ENCODE peak calls at places on chromosomes 3 and 15, in six cellular contexts. D, M, C, A, T and S are unnamed samples.

GRCh38 chr3:30826381-30827061 is 67.9 kb downstream of the GADL1 start:
- DNase-seq in D (no peak), M (no peak), C (no peak), A (no peak), T (no peak), S (no peak)

GRCh38 chr3:108130705-108131104 is 39.9 kb upstream of the CD47 start:
- DNase-seq in D (no peak), M (no peak), C (no peak), A (no peak), T (no peak), S (no peak)

GRCh38 chr15:28913171-28913765 is 27.5 kb downstream of the APBA2 start:
- DNase-seq in D (no peak), M (no peak), C (no peak), A (no peak), T (no peak), S (no peak)

GRCh38 chr3:125403789-125404188 is 28.7 kb upstream of the ZNF148 start:
- DNase-seq in D (no peak), M (no peak), C (no peak), A (no peak), T (no peak), S (no peak)

GRCh38 chr3:159499031-159499793 is 489.4 kb upstream of the IL12A start:
- DNase-seq in D (no peak), M (no peak), C (no peak), A (no peak), T (no peak), S (no peak)

GRCh38 chr15:51332211-51333147 is 5.9 kb downstream of the CYP19A1 start:
- DNase-seq in D (no peak), M (no peak), C (no peak), A (no peak), T (no peak), S (no peak)

GRCh38 chr3:172449468-172450149 is 1.4 kb upstream of the GHSR start:
- DNase-seq in D (no peak), M (peak; percentile 23), C (no peak), A (no peak), T (peak; percentile 4), S (no peak)

GRCh38 chr15:90154861-90155626 is 46.1 kb upstream of the SEMA4B start:
- DNase-seq in D (no peak), M (peak; percentile 42), C (no peak), A (peak; percentile 80), T (no peak), S (no peak)

GRCh38 chr3:72523409-72524172 is 324.7 kb downstream of the SHQ1 start:
- DNase-seq in D (peak; percentile 74), M (no peak), C (no peak), A (no peak), T (no peak), S (no peak)

GRCh38 chr3:72448375-72448823 is 399.8 kb downstream of the SHQ1 start:
- DNase-seq in D (no peak), M (no peak), C (no peak), A (peak; percentile 31), T (no peak), S (no peak)

GRCh38 chr3:58536501-58537411 is at the start of gene ACOX2:
- DNase-seq in D (no peak), M (peak; percentile 2), C (no peak), A (no peak), T (no peak), S (no peak)

GRCh38 chr3:97102641-97103040 is 288.2 kb downstream of the EPHA6 start:
- DNase-seq in D (no peak), M (no peak), C (no peak), A (no peak), T (no peak), S (no peak)

GRCh38 chr3:88188436-88188835 is 38.7 kb downstream of the C3orf38 start:
- DNase-seq in D (no peak), M (peak; percentile 4), C (no peak), A (peak; percentile 21), T (no peak), S (no peak)

GRCh38 chr15:64813075-64813474 is 12.4 kb downstream of the PIF1 start:
- DNase-seq in D (no peak), M (no peak), C (no peak), A (peak; percentile 84), T (peak; percentile 35), S (no peak)

GRCh38 chr3:132803889-132804288 is 81.7 kb upstream of the NPHP3 start:
- DNase-seq in D (no peak), M (no peak), C (peak; percentile 15), A (no peak), T (no peak), S (no peak)

GRCh38 chr3:11373645-11374044 is 101.4 kb downstream of the ATG7 start:
- DNase-seq in D (no peak), M (no peak), C (no peak), A (no peak), T (no peak), S (no peak)

GRCh38 chr15:67079361-67079760 is 14.0 kb downstream of the SMAD3 start:
- DNase-seq in D (no peak), M (no peak), C (no peak), A (no peak), T (no peak), S (no peak)

GRCh38 chr15:75675579-75676404 is 28.1 kb downstream of the SNX33 start:
- DNase-seq in D (no peak), M (no peak), C (no peak), A (no peak), T (no peak), S (no peak)
- TF ChIP-seq POLR2AphosphoS5 in D (no peak), M (no peak), C (no peak), A (no peak), T (no peak), S (no peak)

DNA sequence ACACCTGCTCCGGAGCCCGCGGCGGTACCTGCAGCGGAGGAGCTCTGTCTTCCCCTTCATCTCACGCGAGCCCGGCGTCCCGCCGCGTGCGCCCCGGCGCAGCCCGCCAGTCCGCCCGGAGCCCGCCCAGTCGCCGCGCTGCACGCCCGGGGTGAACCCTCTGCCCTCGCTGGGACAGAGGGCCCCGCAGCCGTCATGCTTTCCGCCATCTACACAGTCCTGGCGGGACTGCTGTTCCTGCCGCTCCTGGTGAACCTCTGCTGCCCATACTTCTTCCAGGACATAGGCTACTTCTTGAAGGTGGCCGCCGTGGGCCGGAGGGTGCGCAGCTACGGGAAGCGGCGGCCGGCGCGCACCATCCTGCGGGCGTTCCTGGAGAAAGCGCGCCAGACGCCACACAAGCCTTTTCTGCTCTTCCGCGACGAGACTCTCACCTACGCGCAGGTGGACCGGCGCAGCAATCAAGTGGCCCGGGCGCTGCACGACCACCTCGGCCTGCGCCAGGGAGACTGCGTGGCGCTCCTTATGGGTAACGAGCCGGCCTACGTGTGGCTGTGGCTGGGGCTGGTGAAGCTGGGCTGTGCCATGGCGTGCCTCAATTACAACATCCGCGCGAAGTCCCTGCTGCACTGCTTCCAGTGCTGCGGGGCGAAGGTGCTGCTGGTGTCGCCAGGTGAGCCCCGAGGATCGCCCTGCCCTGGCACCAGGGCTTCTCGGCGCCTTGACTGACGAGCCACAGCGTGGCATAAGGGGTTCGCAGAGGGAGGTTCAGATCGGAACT is 427 bp downstream of the SLC27A2 start:
- DNase-seq in D (no peak), M (peak; percentile 50), C (no peak), A (no peak), T (peak; percentile 49), S (peak; percentile 38)
- TF ChIP-seq TAF1 in D (no peak), M (peak; percentile 5), C (no peak), A (no peak), T (no peak), S (no peak)

DNA sequence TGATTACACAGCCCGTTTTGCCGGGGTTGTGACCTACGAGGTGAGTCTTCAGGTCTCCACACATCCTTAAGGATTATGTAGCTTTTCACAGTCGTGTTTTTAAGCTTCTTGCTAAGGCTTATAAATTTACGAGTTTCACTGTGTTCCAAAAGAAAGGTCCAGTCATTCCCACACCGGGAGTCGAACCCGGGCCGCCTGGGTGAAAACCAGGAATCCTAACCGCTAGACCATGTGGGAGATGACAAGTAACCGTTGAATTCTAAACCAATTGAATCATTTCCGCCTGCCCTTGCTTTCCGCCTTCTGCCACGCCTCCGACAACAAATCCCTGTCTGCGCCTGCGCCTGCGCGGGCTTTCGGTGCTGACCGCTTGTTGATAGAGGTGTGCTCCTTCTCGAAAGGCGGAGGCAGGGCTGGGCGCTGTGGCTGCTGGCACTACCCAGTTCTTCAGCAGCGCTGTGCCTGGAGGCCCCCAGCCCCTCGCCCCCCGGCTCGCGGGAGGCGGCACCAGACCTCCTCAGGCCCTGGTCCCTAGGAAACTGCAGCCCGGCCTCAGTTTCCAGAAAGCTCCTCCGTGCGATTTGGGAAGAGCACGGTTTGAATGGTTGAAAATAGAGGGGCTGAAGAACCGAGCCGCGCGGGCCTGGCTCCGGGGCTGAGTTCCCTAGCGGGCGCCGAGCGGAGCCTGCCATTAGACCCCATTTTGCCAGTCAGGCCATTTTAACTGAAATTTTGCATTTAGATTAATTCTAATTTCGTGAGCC is 219.1 kb upstream of the ATP10A start:
- DNase-seq in D (peak; percentile 53), M (peak; percentile 94), C (peak; percentile 97), A (peak; percentile 91), T (peak; percentile 72), S (peak; percentile 52)
- TF ChIP-seq POLR2A in D (peak; percentile 39), M (peak; percentile 79), C (peak; percentile 92), A (peak; percentile 79), T (peak; percentile 39), S (peak; percentile 46)

GRCh38 chr3:141796436-141797166 is 33.4 kb downstream of the GRK7 start:
- DNase-seq in D (peak; percentile 63), M (no peak), C (no peak), A (no peak), T (peak; percentile 57), S (peak; percentile 51)

GRCh38 chr3:141797819-141798405 is 34.7 kb downstream of the GRK7 start:
- DNase-seq in D (no peak), M (no peak), C (no peak), A (no peak), T (no peak), S (no peak)

GRCh38 chr3:141797167-141797773 is 34.1 kb downstream of the GRK7 start:
- DNase-seq in D (no peak), M (no peak), C (peak; percentile 63), A (no peak), T (peak; percentile 30), S (no peak)

GRCh38 chr3:141795719-141796435 is 32.7 kb downstream of the GRK7 start:
- DNase-seq in D (no peak), M (no peak), C (no peak), A (no peak), T (no peak), S (no peak)

DNA sequence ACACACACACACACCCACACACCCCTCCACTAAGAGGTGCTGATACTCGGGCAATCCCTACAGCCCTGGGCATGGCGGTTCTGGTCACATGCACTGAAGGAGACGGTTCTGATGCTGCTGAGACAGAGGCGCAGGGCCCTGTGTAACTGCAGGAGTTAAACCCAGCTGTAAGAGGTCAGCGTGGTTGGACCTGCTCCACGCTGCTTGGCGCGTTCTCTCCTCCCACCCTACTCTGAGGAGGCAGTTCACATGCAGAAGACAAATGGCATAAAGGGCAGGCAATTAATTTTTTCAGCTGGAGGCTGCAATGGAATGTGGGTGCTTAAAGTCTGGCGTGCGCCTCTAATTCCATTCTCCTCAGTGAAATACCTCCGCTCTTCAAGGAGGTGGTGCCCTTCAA is 35.2 kb downstream of the GRK7 start:
- DNase-seq in D (no peak), M (no peak), C (no peak), A (no peak), T (no peak), S (no peak)
- TF ChIP-seq POLR2AphosphoS5 in D (no peak), M (no peak), C (no peak), A (no peak), T (no peak), S (no peak)

GRCh38 chr15:95129589-95129988 is 898.2 kb downstream of the MCTP2 start:
- DNase-seq in D (no peak), M (no peak), C (no peak), A (no peak), T (no peak), S (no peak)
- TF ChIP-seq TAF1 in D (no peak), M (no peak), C (no peak), A (no peak), T (no peak), S (no peak)